ENCODE peak calls at places on chromosomes 16 and 17, in five cellular contexts. Z, K, V, G and M are unnamed samples.

GRCh38 chr17:61065263-61065773 is 334.3 kb upstream of the TBX2 start:
- DNase-seq in Z (no peak), K (no peak), V (no peak), G (no peak), M (no peak)

GRCh38 chr16:64102654-64103053 is 1019.2 kb downstream of the CDH11 start:
- DNase-seq in Z (no peak), K (no peak), V (no peak), G (no peak), M (no peak)

GRCh38 chr17:76268991-76269981 is 4.1 kb downstream of the UBALD2 start:
- DNase-seq in Z (peak; percentile 44), K (no peak), V (no peak), G (peak; percentile 29), M (peak; percentile 86)

GRCh38 chr16:47359478-47359877 is 101.4 kb downstream of the ITFG1 start:
- DNase-seq in Z (no peak), K (no peak), V (no peak), G (no peak), M (no peak)

GRCh38 chr17:1315891-1316403 is 36.5 kb downstream of the TRARG1 start:
- DNase-seq in Z (no peak), K (no peak), V (no peak), G (no peak), M (no peak)

GRCh38 chr17:81043725-81044427 is 8.9 kb downstream of the BAIAP2 start:
- DNase-seq in Z (no peak), K (no peak), V (no peak), G (no peak), M (no peak)

GRCh38 chr16:69490707-69491324 is 66.4 kb downstream of the CYB5B start:
- DNase-seq in Z (no peak), K (no peak), V (no peak), G (no peak), M (no peak)

GRCh38 chr17:65656390-65657250 is 95.2 kb upstream of the AXIN2 start:
- DNase-seq in Z (no peak), K (peak; percentile 38), V (no peak), G (no peak), M (no peak)

GRCh38 chr16:66603537-66604375 is 748 bp upstream of the CMTM3 start:
- DNase-seq in Z (peak; percentile 65), K (peak; percentile 62), V (peak; percentile 65), G (peak; percentile 66), M (peak; percentile 95)